ENCODE peak calls at places on chromosomes 11 and 22, in eight cellular contexts. Y is fibroblast of lung, M is neural progenitor cell, X is tibial artery, J is body of pancreas, Z is IMR-90, W is mesenchymal stem cell, U is K562. P is an unnamed sample.

GRCh38 chr11:92340839-92341238 is 116.2 kb downstream of the FAT3 start:
- DNase-seq in Y (no peak), M (peak; percentile 45), X (no peak), J (no peak), Z (peak; percentile 2), W (no peak), U (peak; percentile 7), P (peak; percentile 56)

GRCh38 chr11:133911169-133911568 is 45.6 kb downstream of the IGSF9B start:
- DNase-seq in Y (no peak), M (no peak), X (no peak), J (no peak), Z (no peak), W (no peak), U (no peak), P (no peak)

GRCh38 chr22:27748355-27749168 is 53.0 kb downstream of the MN1 start:
- DNase-seq in Y (peak; percentile 90), M (peak; percentile 66), X (no peak), J (peak; percentile 31), Z (peak; percentile 58), W (peak; percentile 81), U (no peak), P (peak; percentile 34)

GRCh38 chr11:23123766-23124165 is 263.5 kb upstream of the CCDC179 start:
- DNase-seq in Y (peak; percentile 65), M (no peak), X (no peak), J (no peak), Z (peak; percentile 51), W (peak; percentile 72), U (no peak), P (no peak)

GRCh38 chr11:123083623-123084029 is 21.7 kb upstream of the HSPA8 start:
- DNase-seq in Y (peak; percentile 95), M (no peak), X (peak; percentile 82), J (peak; percentile 81), Z (peak; percentile 99), W (peak; percentile 99), U (peak; percentile 66), P (peak; percentile 83)

GRCh38 chr11:96235725-96236124 is 107.3 kb downstream of the MAML2 start:
- DNase-seq in Y (no peak), M (no peak), X (no peak), J (no peak), Z (peak; percentile 73), W (peak; percentile 83), U (no peak), P (no peak)

GRCh38 chr22:38316340-38317236 is 645 bp downstream of the CSNK1E start:
- DNase-seq in Y (peak; percentile 60), M (peak; percentile 70), X (peak; percentile 90), J (peak; percentile 71), Z (peak; percentile 51), W (peak; percentile 74), U (peak; percentile 63), P (peak; percentile 79)

GRCh38 chr22:17810570-17811116 is 36.4 kb upstream of the BID start:
- DNase-seq in Y (no peak), M (no peak), X (no peak), J (no peak), Z (no peak), W (no peak), U (no peak), P (no peak)

GRCh38 chr11:75759832-75760231 is 8.7 kb upstream of the DGAT2 start:
- DNase-seq in Y (no peak), M (no peak), X (no peak), J (no peak), Z (no peak), W (no peak), U (no peak), P (no peak)

GRCh38 chr11:1559103-1559951 is 12.7 kb downstream of the DUSP8 start:
- DNase-seq in Y (peak; percentile 69), M (peak; percentile 63), X (peak; percentile 99), J (peak; percentile 99), Z (peak; percentile 66), W (peak; percentile 25), U (no peak), P (peak; percentile 92)

GRCh38 chr11:78822931-78823423 is 248.3 kb upstream of the NARS2 start:
- DNase-seq in Y (no peak), M (no peak), X (no peak), J (no peak), Z (no peak), W (no peak), U (peak; percentile 8), P (peak; percentile 40)

GRCh38 chr22:38126928-38127668 is 16.6 kb upstream of the BAIAP2L2 start:
- DNase-seq in Y (no peak), M (peak; percentile 43), X (no peak), J (no peak), Z (no peak), W (no peak), U (peak; percentile 86), P (no peak)

GRCh38 chr11:66684635-66685034 is 6.9 kb upstream of the RBM4B start:
- DNase-seq in Y (no peak), M (no peak), X (no peak), J (no peak), Z (no peak), W (no peak), U (no peak), P (no peak)

GRCh38 chr11:117182551-117182935 is 4.0 kb downstream of the SIDT2 start:
- DNase-seq in Y (no peak), M (no peak), X (no peak), J (no peak), Z (no peak), W (no peak), U (no peak), P (peak; percentile 6)

GRCh38 chr22:35409783-35410662 is 10.1 kb downstream of the MCM5 start:
- DNase-seq in Y (no peak), M (no peak), X (no peak), J (no peak), Z (no peak), W (no peak), U (no peak), P (no peak)

GRCh38 chr11:71451596-71452353 is 1.2 kb upstream of the NADSYN1 start:
- DNase-seq in Y (no peak), M (peak; percentile 44), X (peak; percentile 56), J (peak; percentile 50), Z (no peak), W (no peak), U (peak; percentile 37), P (peak; percentile 62)

GRCh38 chr11:125626381-125626950 is 1.5 kb downstream of the CHEK1 start:
- DNase-seq in Y (no peak), M (no peak), X (no peak), J (no peak), Z (peak; percentile 16), W (no peak), U (no peak), P (no peak)

GRCh38 chr11:119806064-119806915 is 77.3 kb upstream of the NECTIN1 start:
- DNase-seq in Y (no peak), M (no peak), X (no peak), J (no peak), Z (no peak), W (no peak), U (no peak), P (no peak)

GRCh38 chr11:69934861-69935494 is 115.8 kb upstream of the FGF3 start:
- DNase-seq in Y (peak; percentile 60), M (no peak), X (no peak), J (peak; percentile 17), Z (peak; percentile 27), W (peak; percentile 38), U (no peak), P (no peak)

GRCh38 chr11:115974703-115975102 is 470.5 kb upstream of the CADM1 start:
- DNase-seq in Y (peak; percentile 17), M (no peak), X (no peak), J (no peak), Z (no peak), W (no peak), U (no peak), P (no peak)

GRCh38 chr11:43072096-43072495 is 239.7 kb upstream of the API5 start:
- DNase-seq in Y (no peak), M (peak; percentile 16), X (no peak), J (no peak), Z (no peak), W (no peak), U (no peak), P (no peak)

GRCh38 chr11:121461843-121462242 is 9.1 kb upstream of the SORL1-AS1 start:
- DNase-seq in Y (no peak), M (no peak), X (no peak), J (no peak), Z (no peak), W (no peak), U (no peak), P (no peak)
- H3K27ac ChIP-seq in Y (no peak overlapping the region), M (no peak overlapping the region), X (no peak overlapping the region), J (no peak overlapping the region), Z (no peak overlapping the region), W (no peak overlapping the region), U (no peak overlapping the region), P (no peak overlapping the region)

GRCh38 chr22:48556751-48557150 is 1270.9 kb downstream of the BRD1 start:
- DNase-seq in Y (no peak), M (no peak), X (no peak), J (no peak), Z (no peak), W (no peak), U (no peak), P (no peak)

GRCh38 chr22:48554893-48555552 is 1272.7 kb downstream of the BRD1 start:
- DNase-seq in Y (peak; percentile 19), M (peak; percentile 69), X (no peak), J (no peak), Z (no peak), W (no peak), U (no peak), P (no peak)

GRCh38 chr22:48557473-48557872 is 1270.2 kb downstream of the BRD1 start:
- DNase-seq in Y (no peak), M (no peak), X (no peak), J (no peak), Z (no peak), W (no peak), U (no peak), P (no peak)

GRCh38 chr22:48553694-48554308 is 1273.9 kb downstream of the BRD1 start:
- DNase-seq in Y (no peak), M (no peak), X (no peak), J (no peak), Z (no peak), W (no peak), U (no peak), P (no peak)

GRCh38 chr22:48555606-48556005 is 1272.1 kb downstream of the BRD1 start:
- DNase-seq in Y (no peak), M (no peak), X (no peak), J (no peak), Z (no peak), W (no peak), U (no peak), P (no peak)
- H3K9me3 ChIP-seq in Y (no peaks in the 10 kb centered on the region), M (no peaks in the 10 kb centered on the region), X (no peaks in the 10 kb centered on the region), J (no peaks in the 10 kb centered on the region), Z (peaks cover 58% of the 10 kb centered on the region), W (no peaks in the 10 kb centered on the region), U (no peaks in the 10 kb centered on the region), P (no peaks in the 10 kb centered on the region)

GRCh38 chr22:48588151-48588880 is 1239.4 kb downstream of the BRD1 start:
- DNase-seq in Y (no peak), M (no peak), X (no peak), J (no peak), Z (no peak), W (no peak), U (no peak), P (no peak)
- H3K4me1 ChIP-seq in Y (no peaks in the 10 kb centered on the region), M (no peaks in the 10 kb centered on the region), X (no peaks in the 10 kb centered on the region), J (no peaks in the 10 kb centered on the region), Z (no peaks in the 10 kb centered on the region), W (peaks cover 2% of the 10 kb centered on the region), U (no peaks in the 10 kb centered on the region), P (no peaks in the 10 kb centered on the region)

DNA sequence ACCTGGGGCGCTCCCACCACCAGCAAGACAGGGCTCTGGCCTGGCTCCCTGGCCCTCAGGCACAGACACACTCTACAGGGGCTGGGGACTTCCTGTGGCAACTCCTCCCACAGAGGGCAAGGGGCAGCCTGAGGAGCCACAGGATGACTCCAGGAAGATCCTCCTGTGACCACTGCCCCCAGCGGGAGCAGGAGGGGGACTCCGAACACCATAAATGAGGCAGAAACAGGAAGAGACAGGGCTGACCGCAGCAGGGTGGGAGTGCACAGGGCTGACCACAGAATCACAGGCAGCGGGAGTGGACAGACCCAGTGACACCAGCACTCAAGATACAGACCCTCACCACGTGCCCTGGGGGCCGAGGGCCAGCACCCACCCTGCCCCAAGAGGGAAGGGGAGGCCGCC is 10.8 kb downstream of the ARAP1 start:
- DNase-seq in Y (peak; percentile 16), M (peak; percentile 38), X (no peak), J (no peak), Z (no peak), W (peak; percentile 86), U (peak; percentile 75), P (peak; percentile 34)
- H3K27ac ChIP-seq in Y (no peak overlapping the region), M (no peak overlapping the region), X (no peak overlapping the region), J (no peak overlapping the region), Z (no peak overlapping the region), W (no peak overlapping the region), U (peak overlapping the region; percentile 65), P (no peak overlapping the region)

P was measured in testis.